ENCODE peak calls at places on chromosomes 3 and 15, in five cellular contexts. One of them, this sample, is unnamed.

GRCh38 chr15:79394231-79394630 is 37.9 kb upstream of the MINAR1 start:
- DNase-seq in Panc1: no peak
- DNase-seq in SK-N-SH: no peak
- DNase-seq in A549: no peak
- DNase-seq in HCT116: no peak
- DNase-seq in this sample: no peak

GRCh38 chr15:68234060-68234459 is 4.5 kb upstream of the CLN6 start:
- DNase-seq in SK-N-SH: peak; percentile 64
- DNase-seq in Panc1: no peak
- DNase-seq in HCT116: no peak
- DNase-seq in A549: no peak
- DNase-seq in this sample: no peak

GRCh38 chr15:65327651-65328393 is 23.3 kb downstream of the RNU5B-1 start:
- DNase-seq in A549: no peak
- DNase-seq in HCT116: no peak
- DNase-seq in SK-N-SH: peak; percentile 48
- DNase-seq in Panc1: no peak
- DNase-seq in this sample: no peak

GRCh38 chr3:171320721-171321120 is 139.5 kb downstream of the TNIK start:
- DNase-seq in HCT116: no peak
- DNase-seq in A549: no peak
- DNase-seq in SK-N-SH: no peak
- DNase-seq in Panc1: no peak
- DNase-seq in this sample: no peak

GRCh38 chr3:179871782-179872181 is 165.0 kb downstream of the PEX5L start:
- DNase-seq in HCT116: no peak
- DNase-seq in Panc1: no peak
- DNase-seq in SK-N-SH: no peak
- DNase-seq in A549: no peak
- DNase-seq in this sample: no peak

GRCh38 chr3:62084558-62084957 is 288.8 kb downstream of the FEZF2 start:
- DNase-seq in Panc1: no peak
- DNase-seq in SK-N-SH: peak; percentile 6
- DNase-seq in A549: no peak
- DNase-seq in HCT116: peak; percentile 10
- DNase-seq in this sample: no peak

GRCh38 chr3:59678042-59678707 is 628.4 kb upstream of the CFAP20DC start:
- DNase-seq in HCT116: no peak
- DNase-seq in Panc1: no peak
- DNase-seq in A549: no peak
- DNase-seq in SK-N-SH: no peak
- DNase-seq in this sample: no peak

GRCh38 chr15:90141646-90142045 is 39.4 kb upstream of the IDH2 start:
- DNase-seq in Panc1: no peak
- DNase-seq in A549: no peak
- DNase-seq in SK-N-SH: no peak
- DNase-seq in HCT116: no peak
- DNase-seq in this sample: peak; percentile 28

GRCh38 chr15:91471410-91471993 is 371.4 kb downstream of the SV2B start:
- DNase-seq in Panc1: no peak
- DNase-seq in HCT116: no peak
- DNase-seq in A549: no peak
- DNase-seq in SK-N-SH: no peak
- DNase-seq in this sample: no peak

GRCh38 chr15:43772624-43773023 is 4.1 kb downstream of the ELL3 start:
- DNase-seq in HCT116: no peak
- DNase-seq in Panc1: no peak
- DNase-seq in SK-N-SH: no peak
- DNase-seq in A549: no peak
- DNase-seq in this sample: no peak

GRCh38 chr3:190319660-190320059 is 2.6 kb downstream of the CLDN1 start:
- DNase-seq in A549: no peak
- DNase-seq in HCT116: no peak
- DNase-seq in SK-N-SH: no peak
- DNase-seq in Panc1: no peak
- DNase-seq in this sample: no peak

GRCh38 chr15:77807115-77807514 is 174.4 kb upstream of the LINGO1 start:
- DNase-seq in SK-N-SH: peak; percentile 58
- DNase-seq in Panc1: no peak
- DNase-seq in HCT116: no peak
- DNase-seq in A549: no peak
- DNase-seq in this sample: no peak

GRCh38 chr15:45714501-45715488 is 80.0 kb downstream of the SQOR start:
- DNase-seq in A549: no peak
- DNase-seq in SK-N-SH: peak; percentile 56
- DNase-seq in HCT116: peak; percentile 35
- DNase-seq in Panc1: no peak
- DNase-seq in this sample: peak; percentile 57

GRCh38 chr3:115072265-115073008 is 74.7 kb downstream of the ZBTB20 start:
- DNase-seq in SK-N-SH: no peak
- DNase-seq in Panc1: no peak
- DNase-seq in A549: no peak
- DNase-seq in HCT116: peak; percentile 22
- DNase-seq in this sample: no peak

GRCh38 chr3:196215493-196215892 is 841 bp upstream of the SLC51A start:
- DNase-seq in HCT116: no peak
- DNase-seq in Panc1: no peak
- DNase-seq in SK-N-SH: no peak
- DNase-seq in A549: no peak
- DNase-seq in this sample: no peak

GRCh38 chr3:178291555-178291954 is 244.7 kb upstream of the KCNMB2 start:
- DNase-seq in SK-N-SH: peak; percentile 49
- DNase-seq in HCT116: no peak
- DNase-seq in Panc1: no peak
- DNase-seq in A549: no peak
- DNase-seq in this sample: no peak

GRCh38 chr15:49831206-49831965 is 210.5 kb downstream of the DTWD1 start:
- DNase-seq in SK-N-SH: no peak
- DNase-seq in Panc1: no peak
- DNase-seq in A549: no peak
- DNase-seq in HCT116: no peak
- DNase-seq in this sample: no peak

GRCh38 chr3:12993623-12994356 is 79.4 kb downstream of the IQSEC1 start:
- DNase-seq in Panc1: no peak
- DNase-seq in A549: peak; percentile 56
- DNase-seq in HCT116: no peak
- DNase-seq in SK-N-SH: peak; percentile 83
- DNase-seq in this sample: no peak

GRCh38 chr3:12336099-12336498 is 47.2 kb downstream of the PPARG start:
- DNase-seq in SK-N-SH: no peak
- DNase-seq in Panc1: no peak
- DNase-seq in HCT116: no peak
- DNase-seq in A549: no peak
- DNase-seq in this sample: peak; percentile 75

GRCh38 chr15:94272251-94272898 is 41.0 kb downstream of the MCTP2 start:
- DNase-seq in A549: no peak
- DNase-seq in Panc1: no peak
- DNase-seq in HCT116: no peak
- DNase-seq in SK-N-SH: no peak
- DNase-seq in this sample: no peak

GRCh38 chr3:48566401-48566760 is 2.8 kb upstream of the UCN2 start:
- DNase-seq in SK-N-SH: no peak
- DNase-seq in A549: no peak
- DNase-seq in Panc1: no peak
- DNase-seq in HCT116: no peak
- DNase-seq in this sample: no peak
- TF ChIP-seq REST in SK-N-SH: no peak
- TF ChIP-seq REST in A549: no peak
- TF ChIP-seq REST in Panc1: no peak
- TF ChIP-seq REST in HCT116: no peak
- TF ChIP-seq REST in this sample: no peak

GRCh38 chr3:123272547-123272946 is 70.8 kb downstream of the SEC22A start:
- DNase-seq in HCT116: no peak
- DNase-seq in A549: no peak
- DNase-seq in SK-N-SH: no peak
- DNase-seq in Panc1: no peak
- DNase-seq in this sample: no peak
- TF ChIP-seq REST in HCT116: no peak
- TF ChIP-seq REST in A549: no peak
- TF ChIP-seq REST in SK-N-SH: no peak
- TF ChIP-seq REST in Panc1: no peak
- TF ChIP-seq REST in this sample: no peak

GRCh38 chr15:28989239-28989830 is 103.6 kb downstream of the APBA2 start:
- DNase-seq in A549: no peak
- DNase-seq in Panc1: no peak
- DNase-seq in SK-N-SH: peak; percentile 59
- DNase-seq in HCT116: no peak
- DNase-seq in this sample: no peak
- TF ChIP-seq REST in A549: no peak
- TF ChIP-seq REST in Panc1: no peak
- TF ChIP-seq REST in SK-N-SH: no peak
- TF ChIP-seq REST in HCT116: no peak
- TF ChIP-seq REST in this sample: no peak

GRCh38 chr15:29670945-29671307 is 151.3 kb downstream of the TJP1 start:
- DNase-seq in SK-N-SH: no peak
- DNase-seq in A549: peak; percentile 97
- DNase-seq in HCT116: no peak
- DNase-seq in Panc1: peak; percentile 47
- DNase-seq in this sample: no peak
- TF ChIP-seq REST in SK-N-SH: no peak
- TF ChIP-seq REST in A549: no peak
- TF ChIP-seq REST in HCT116: no peak
- TF ChIP-seq REST in Panc1: no peak
- TF ChIP-seq REST in this sample: no peak

GRCh38 chr15:96335429-96335807 is 4.9 kb downstream of the NR2F2 start:
- DNase-seq in HCT116: no peak
- DNase-seq in A549: no peak
- DNase-seq in SK-N-SH: no peak
- DNase-seq in Panc1: no peak
- DNase-seq in this sample: no peak
- TF ChIP-seq REST in HCT116: no peak
- TF ChIP-seq REST in A549: no peak
- TF ChIP-seq REST in SK-N-SH: no peak
- TF ChIP-seq REST in Panc1: no peak
- TF ChIP-seq REST in this sample: no peak

This sample was measured in HL-60.